ENCODE peak calls at places on chromosomes 3 and 15, in five cellular contexts. Y, I, R, L and C are unnamed samples.

GRCh38 chr3:31106204-31106603 is 211.7 kb upstream of the GADL1 start:
- DNase-seq in Y (no peak), I (no peak), L (no peak), R (no peak), C (no peak)

GRCh38 chr3:14144423-14145075 is 19.7 kb downstream of the TMEM43 start:
- DNase-seq in L (no peak), R (no peak), Y (peak), I (peak), C (peak)

GRCh38 chr3:179852117-179852886 is 184.4 kb downstream of the PEX5L start:
- DNase-seq in I (peak), L (no peak), Y (no peak), R (peak), C (no peak)

GRCh38 chr15:96619171-96619570 is 288.7 kb downstream of the NR2F2 start:
- DNase-seq in Y (no peak), L (no peak), I (no peak), R (no peak), C (no peak)

GRCh38 chr15:92715753-92716152 is 60.2 kb upstream of the FAM174B start:
- DNase-seq in Y (peak), L (no peak), R (no peak), I (no peak), C (no peak)

GRCh38 chr15:68658151-68658550 is 79.4 kb downstream of the CORO2B start:
- DNase-seq in I (no peak), Y (no peak), L (no peak), R (no peak), C (no peak)

GRCh38 chr15:50390549-50391264 is 33.5 kb upstream of the USP8 start:
- DNase-seq in L (no peak), R (no peak), I (no peak), Y (no peak), C (no peak)

GRCh38 chr3:58216496-58217197 is 5.9 kb upstream of the DNASE1L3 start:
- DNase-seq in R (no peak), Y (no peak), I (no peak), L (no peak), C (no peak)

GRCh38 chr3:181629029-181629428 is 82.7 kb upstream of the SOX2 start:
- DNase-seq in I (no peak), Y (no peak), R (no peak), L (no peak), C (no peak)

GRCh38 chr3:146115619-146116018 is 45.4 kb downstream of the PLOD2 start:
- DNase-seq in I (no peak), R (no peak), Y (no peak), L (no peak), C (no peak)

GRCh38 chr15:90211440-90212168 is 10.5 kb downstream of the SEMA4B start:
- DNase-seq in R (no peak), I (no peak), Y (no peak), L (no peak), C (no peak)

GRCh38 chr3:42119558-42120355 is 28.6 kb downstream of the TRAK1 start:
- DNase-seq in L (no peak), Y (no peak), I (no peak), R (no peak), C (no peak)

GRCh38 chr3:42117175-42118008 is 26.2 kb downstream of the TRAK1 start:
- DNase-seq in I (no peak), Y (peak), R (peak), L (no peak), C (no peak)

GRCh38 chr3:42116466-42116865 is 25.3 kb downstream of the TRAK1 start:
- DNase-seq in R (no peak), Y (no peak), L (no peak), I (no peak), C (no peak)

GRCh38 chr3:42120866-42121265 is 29.7 kb downstream of the TRAK1 start:
- DNase-seq in Y (no peak), I (no peak), L (no peak), R (no peak), C (no peak)

GRCh38 chr3:42118762-42119361 is 27.7 kb downstream of the TRAK1 start:
- DNase-seq in L (no peak), Y (no peak), I (peak), R (peak), C (no peak)
- TF ChIP-seq CTCF in L (peak), Y (no peak), I (peak), R (peak), C (no peak)

GRCh38 chr3:65439641-65440040 is 599.1 kb downstream of the MAGI1 start:
- DNase-seq in I (peak), L (peak), R (peak), Y (peak), C (no peak)
- TF ChIP-seq CTCF in I (no peak), L (peak), R (peak), Y (no peak), C (no peak)

GRCh38 chr3:157204431-157204830 is 44.5 kb upstream of the CCNL1 start:
- DNase-seq in I (no peak), L (no peak), R (no peak), Y (no peak), C (no peak)

GRCh38 chr3:157199841-157200240 is 39.9 kb upstream of the CCNL1 start:
- DNase-seq in Y (no peak), R (no peak), I (no peak), L (no peak), C (no peak)

GRCh38 chr3:157195965-157196364 is 36.0 kb upstream of the CCNL1 start:
- DNase-seq in L (no peak), Y (no peak), I (no peak), R (no peak), C (no peak)

GRCh38 chr3:157204880-157205279 is 44.9 kb upstream of the CCNL1 start:
- DNase-seq in L (no peak), Y (no peak), R (no peak), I (no peak), C (no peak)

DNA sequence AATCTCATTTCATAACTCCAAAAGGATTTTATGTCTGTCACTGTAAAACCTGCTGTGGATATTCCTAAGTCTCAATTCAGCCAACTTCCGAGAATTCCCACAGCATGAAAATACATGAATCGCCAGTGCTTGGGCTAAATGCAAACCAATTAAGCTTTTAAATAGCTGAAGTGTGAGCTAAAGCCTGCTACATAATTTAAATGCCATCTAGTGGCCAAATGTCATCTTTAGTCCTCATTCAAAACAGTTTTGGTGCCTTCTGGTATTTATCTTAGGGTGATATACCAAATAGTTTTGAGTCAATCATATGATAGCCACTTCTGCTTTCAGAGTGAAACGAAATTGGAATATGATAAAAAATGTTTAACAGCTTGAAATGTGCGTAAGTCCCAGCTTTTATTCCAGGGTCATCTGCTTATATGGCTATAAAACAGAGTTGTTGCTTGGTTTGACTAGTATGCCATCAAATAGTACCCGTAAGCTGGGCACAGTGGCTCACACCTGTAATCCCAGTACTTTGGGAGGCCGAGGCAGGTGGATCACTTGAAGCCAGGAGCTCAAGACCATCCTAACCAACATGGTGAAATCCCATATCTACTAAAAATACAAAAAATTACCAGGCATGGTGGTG is 41.8 kb upstream of the CCNL1 start:
- DNase-seq in I (peak), L (no peak), R (no peak), Y (no peak), C (no peak)
- TF ChIP-seq CTCF in I (peak), L (peak), R (peak), Y (no peak), C (no peak)

DNA sequence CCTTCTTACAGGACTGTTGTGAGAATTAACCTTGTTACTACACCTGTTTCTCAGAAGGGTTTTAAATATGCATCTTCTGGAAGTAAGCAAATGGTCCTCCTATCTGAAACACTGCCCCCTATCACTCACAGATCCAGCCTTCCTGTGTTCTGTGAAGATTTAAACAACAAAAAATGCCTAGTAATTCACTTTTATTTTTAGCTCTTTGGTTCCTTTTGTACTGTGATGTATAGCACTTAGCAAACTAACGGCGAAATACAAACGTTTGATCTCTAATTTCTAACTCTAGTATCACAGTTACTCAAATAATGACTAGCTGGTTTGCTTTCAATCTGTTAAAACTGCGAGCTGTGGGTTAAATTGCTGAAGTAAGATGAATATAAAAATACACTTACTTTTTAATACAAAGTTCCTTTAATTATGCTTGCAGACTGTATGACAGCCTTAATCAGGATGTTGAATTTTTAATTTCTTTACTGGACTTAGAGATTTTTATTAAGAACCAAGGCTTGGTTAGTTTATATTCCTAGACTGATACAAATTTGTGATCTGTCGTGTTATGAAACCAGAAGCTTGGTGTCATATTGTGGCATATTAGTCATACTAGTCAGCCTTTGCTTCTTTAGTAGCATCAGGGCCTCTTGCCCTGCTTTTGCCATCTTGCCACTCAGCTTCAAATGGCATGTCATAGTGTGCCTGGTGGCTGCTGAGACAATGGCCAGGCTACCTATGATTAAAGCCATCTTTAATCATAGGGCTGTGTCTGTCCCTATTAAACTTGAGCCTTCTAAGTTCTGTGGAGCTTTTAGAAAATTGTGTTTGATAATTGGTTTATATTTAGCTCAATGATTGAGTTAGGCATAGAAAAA is 9.2 kb downstream of the EIF3J start:
- DNase-seq in Y (no peak), I (peak), L (no peak), R (no peak), C (no peak)
- TF ChIP-seq CTCF in Y (no peak), I (no peak), L (peak), R (no peak), C (peak)

GRCh38 chr3:171862993-171863521 is 19.9 kb downstream of the TMEM212 start:
- DNase-seq in R (no peak), Y (no peak), I (no peak), L (no peak), C (no peak)

GRCh38 chr3:171865191-171865865 is 22.2 kb downstream of the TMEM212 start:
- DNase-seq in Y (no peak), L (no peak), R (no peak), I (no peak), C (no peak)

GRCh38 chr3:171871392-171872274 is 28.5 kb downstream of the TMEM212 start:
- DNase-seq in Y (no peak), L (no peak), R (no peak), I (no peak), C (no peak)

GRCh38 chr3:171863920-171864319 is 20.8 kb downstream of the TMEM212 start:
- DNase-seq in I (no peak), L (no peak), R (no peak), Y (no peak), C (no peak)

DNA sequence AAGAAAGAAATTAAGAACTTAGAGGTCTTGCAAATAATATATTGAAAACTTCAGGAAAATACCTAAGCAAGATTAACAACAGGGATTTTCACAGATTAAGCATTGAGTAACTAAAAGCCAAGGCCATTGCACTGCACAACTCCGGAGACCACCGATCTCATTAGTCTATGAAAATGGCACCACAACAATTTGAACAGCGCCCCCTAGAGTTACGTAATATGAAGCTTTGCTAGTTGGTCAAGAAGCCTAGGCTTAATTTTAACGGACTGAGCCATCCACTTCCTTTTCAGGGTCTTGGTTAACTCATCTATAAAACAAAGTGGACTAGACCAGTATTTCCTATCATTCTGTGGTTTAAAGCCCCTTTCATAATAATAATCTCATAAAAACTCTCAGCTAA is 24.8 kb downstream of the TMEM212 start:
- DNase-seq in I (no peak), Y (no peak), L (no peak), R (no peak), C (no peak)
- TF ChIP-seq CTCF in I (peak), Y (no peak), L (peak), R (peak), C (peak)